ENCODE peak calls at places on chromosome 2, in six cellular contexts. G is pancreas, C is mammary epithelial cell, W is lower lobe of right lung, B is heart left ventricle, R is psoas muscle. U is an unnamed sample.

GRCh38 chr2:113840463-113840975 is 49.4 kb upstream of the ACTR3 start:
- DNase-seq in G (no peak), C (no peak), W (no peak), B (no peak), R (no peak), U (no peak)

GRCh38 chr2:120379916-120380893 is 34.3 kb downstream of the INHBB start:
- DNase-seq in G (no peak), C (no peak), W (no peak), B (no peak), R (no peak), U (no peak)

GRCh38 chr2:142415461-142415860 is 284.6 kb upstream of the LRP1B start:
- DNase-seq in G (no peak), C (no peak), W (no peak), B (no peak), R (no peak), U (peak; percentile 42)

GRCh38 chr2:40844353-40845277 is 392.7 kb upstream of the SLC8A1 start:
- DNase-seq in G (no peak), C (peak; percentile 30), W (no peak), B (no peak), R (no peak), U (no peak)

GRCh38 chr2:201406077-201406662 is 45.1 kb downstream of the TRAK2 start:
- DNase-seq in G (no peak), C (peak; percentile 41), W (no peak), B (no peak), R (no peak), U (no peak)

GRCh38 chr2:23680951-23681350 is 246.0 kb downstream of the ATAD2B start:
- DNase-seq in G (no peak), C (no peak), W (no peak), B (no peak), R (no peak), U (no peak)

GRCh38 chr2:4898706-4899105 is 793.5 kb upstream of the SOX11 start:
- DNase-seq in G (no peak), C (peak; percentile 73), W (no peak), B (no peak), R (no peak), U (no peak)

GRCh38 chr2:112474844-112475486 is 7.0 kb upstream of the TTL start:
- DNase-seq in G (no peak), C (no peak), W (no peak), B (no peak), R (no peak), U (no peak)

GRCh38 chr2:16038586-16038985 is 98.2 kb downstream of the MYCN start:
- DNase-seq in G (no peak), C (no peak), W (no peak), B (no peak), R (no peak), U (no peak)

GRCh38 chr2:61536086-61536722 is 2.0 kb downstream of the XPO1 start:
- DNase-seq in G (no peak), C (no peak), W (no peak), B (peak; percentile 89), R (no peak), U (no peak)

GRCh38 chr2:234305846-234306245 is 191.0 kb downstream of the ARL4C start:
- DNase-seq in G (no peak), C (peak; percentile 80), W (no peak), B (no peak), R (no peak), U (no peak)

GRCh38 chr2:11967946-11968465 is 221.6 kb downstream of the LPIN1 start:
- DNase-seq in G (no peak), C (peak; percentile 87), W (no peak), B (peak; percentile 80), R (no peak), U (no peak)

GRCh38 chr2:73494031-73494430 is 108.4 kb downstream of the ALMS1 start:
- DNase-seq in G (no peak), C (peak; percentile 84), W (no peak), B (no peak), R (no peak), U (no peak)

GRCh38 chr2:180050246-180050645 is 43.1 kb upstream of the CWC22 start:
- DNase-seq in G (no peak), C (no peak), W (no peak), B (no peak), R (no peak), U (no peak)

GRCh38 chr2:154740360-154740759 is 41.9 kb downstream of the KCNJ3 start:
- DNase-seq in G (no peak), C (no peak), W (no peak), B (no peak), R (no peak), U (no peak)

GRCh38 chr2:217918220-217919024 is 84.4 kb downstream of the TNS1 start:
- DNase-seq in G (no peak), C (no peak), W (no peak), B (peak; percentile 65), R (peak; percentile 58), U (peak; percentile 34)
- H3K4me1 ChIP-seq in G (peaks cover 44% of the 10 kb centered on the region), C (no peaks in the 10 kb centered on the region), W (peaks cover 100% of the 10 kb centered on the region), B (peaks cover 98% of the 10 kb centered on the region), R (peaks cover 96% of the 10 kb centered on the region), U (peaks cover 99% of the 10 kb centered on the region)

DNA sequence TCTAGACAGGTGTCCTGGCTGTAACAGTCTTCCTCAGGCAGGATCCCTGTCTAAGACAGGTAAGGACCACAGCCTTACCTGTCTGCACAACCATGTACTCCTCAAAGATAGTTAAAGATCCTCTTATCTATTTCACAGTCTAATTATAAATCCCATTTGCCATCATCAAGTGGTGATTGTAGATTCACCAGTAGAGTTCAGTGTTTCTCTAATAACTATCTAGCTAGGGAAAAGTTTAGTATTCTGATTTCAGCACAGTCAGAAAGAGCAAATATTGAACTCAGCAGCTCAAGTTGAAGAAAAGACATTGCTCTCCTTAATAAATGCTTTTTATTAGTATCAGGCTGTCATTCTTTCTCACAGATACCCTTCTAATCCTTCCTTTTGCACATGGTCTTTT is 1305.5 kb upstream of the NXPH2 start:
- DNase-seq in G (no peak), C (no peak), W (no peak), B (no peak), R (no peak), U (no peak)
- TF ChIP-seq CTCF in G (no peak), C (no peak), W (no peak), B (no peak), R (no peak), U (no peak)

GRCh38 chr2:60526623-60527022 is 26.8 kb downstream of the BCL11A start:
- DNase-seq in G (no peak), C (no peak), W (no peak), B (no peak), R (no peak), U (no peak)

GRCh38 chr2:60520917-60521539 is 32.4 kb downstream of the BCL11A start:
- DNase-seq in G (no peak), C (no peak), W (no peak), B (no peak), R (no peak), U (no peak)

GRCh38 chr2:60522462-60522861 is 31.0 kb downstream of the BCL11A start:
- DNase-seq in G (no peak), C (no peak), W (no peak), B (no peak), R (no peak), U (no peak)

GRCh38 chr2:60525859-60526258 is 27.6 kb downstream of the BCL11A start:
- DNase-seq in G (no peak), C (no peak), W (no peak), B (no peak), R (no peak), U (no peak)

GRCh38 chr2:60523987-60524386 is 29.5 kb downstream of the BCL11A start:
- DNase-seq in G (no peak), C (no peak), W (no peak), B (no peak), R (no peak), U (no peak)
- H3K4me1 ChIP-seq in G (peaks cover 2% of the 10 kb centered on the region), C (peaks cover 8% of the 10 kb centered on the region), W (peaks cover 8% of the 10 kb centered on the region), B (peaks cover 9% of the 10 kb centered on the region), R (no peaks in the 10 kb centered on the region), U (no peaks in the 10 kb centered on the region)

DNA sequence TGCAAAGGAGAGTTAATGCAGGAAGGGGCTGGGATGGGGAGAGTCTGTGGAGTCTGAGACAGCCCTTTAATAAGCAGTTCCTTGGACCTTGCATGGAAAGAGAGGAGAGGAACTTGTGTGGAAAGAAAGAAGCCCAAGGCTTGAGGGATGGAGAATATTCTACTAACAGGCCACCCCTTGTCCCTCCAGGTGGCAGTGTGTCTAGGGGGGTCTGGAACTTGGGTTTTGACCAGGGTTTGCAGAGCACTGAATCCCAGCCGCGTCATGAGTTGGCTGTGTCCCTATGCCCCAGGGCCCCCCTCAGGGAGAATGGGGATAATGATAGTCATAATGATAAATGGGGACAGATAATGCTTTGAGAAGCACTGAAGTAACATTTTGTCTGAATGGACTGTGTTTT is 15.0 kb downstream of the TCF7L1 start:
- DNase-seq in G (no peak), C (no peak), W (no peak), B (no peak), R (no peak), U (no peak)
- TF ChIP-seq CTCF in G (no peak), C (no peak), W (no peak), B (no peak), R (no peak), U (no peak)

DNA sequence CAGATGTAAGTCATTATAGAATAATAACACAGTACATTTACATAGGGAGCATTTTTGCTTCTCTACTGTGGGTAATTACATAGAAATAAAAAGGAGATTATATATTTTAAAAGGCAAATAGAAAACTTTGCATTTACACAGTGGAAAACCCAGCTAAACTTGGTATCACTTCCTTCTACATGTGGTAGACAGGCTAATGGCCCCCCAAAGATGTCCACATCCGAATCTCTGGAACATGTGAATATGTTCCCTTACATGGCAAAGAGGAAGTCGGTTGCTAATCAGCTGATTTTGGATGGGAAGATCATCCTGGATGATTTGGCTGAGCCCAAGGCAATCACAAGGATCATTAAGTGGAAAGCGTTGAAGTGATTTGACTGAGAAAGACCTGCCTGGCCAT is 26.2 kb downstream of the CREG2 start:
- DNase-seq in G (no peak), C (no peak), W (no peak), B (no peak), R (no peak), U (no peak)
- H3K4me1 ChIP-seq in G (no peaks in the 10 kb centered on the region), C (peaks cover 46% of the 10 kb centered on the region), W (no peaks in the 10 kb centered on the region), B (no peaks in the 10 kb centered on the region), R (no peaks in the 10 kb centered on the region), U (no peaks in the 10 kb centered on the region)

GRCh38 chr2:207501797-207502196 is 28.0 kb upstream of the CREB1 start:
- DNase-seq in G (no peak), C (no peak), W (no peak), B (peak; percentile 40), R (no peak), U (no peak)

GRCh38 chr2:207499114-207499513 is 30.6 kb upstream of the CREB1 start:
- DNase-seq in G (no peak), C (no peak), W (no peak), B (no peak), R (no peak), U (no peak)

GRCh38 chr2:207502199-207502598 is 27.6 kb upstream of the CREB1 start:
- DNase-seq in G (no peak), C (no peak), W (no peak), B (peak; percentile 49), R (no peak), U (no peak)

GRCh38 chr2:207502799-207503198 is 27.0 kb upstream of the CREB1 start:
- DNase-seq in G (no peak), C (no peak), W (no peak), B (no peak), R (no peak), U (no peak)

GRCh38 chr2:207498427-207498826 is 31.3 kb upstream of the CREB1 start:
- DNase-seq in G (no peak), C (no peak), W (no peak), B (no peak), R (no peak), U (no peak)
- TF ChIP-seq CTCF in G (no peak), C (no peak), W (no peak), B (no peak), R (no peak), U (no peak)